ENCODE peak calls at places on chromosome 3, in seven cellular contexts. V, H, D, S, M, C and R are unnamed samples.

GRCh38 chr3:184260571-184261269 is 633 bp downstream of the CAMK2N2 start:
- DNase-seq in V (no peak), C (no peak), S (no peak), D (no peak), M (no peak), H (peak), R (no peak)

GRCh38 chr3:122076414-122077292 is 21.5 kb downstream of the CD86 start:
- DNase-seq in S (no peak), V (no peak), D (no peak), C (no peak), M (no peak), H (no peak), R (no peak)

GRCh38 chr3:33089515-33089914 is 7.4 kb downstream of the GLB1 start:
- DNase-seq in H (no peak), D (no peak), M (no peak), V (no peak), C (no peak), S (no peak), R (no peak)

GRCh38 chr3:72657666-72658065 is 190.6 kb downstream of the SHQ1 start:
- DNase-seq in D (no peak), M (no peak), C (peak), S (no peak), V (peak), H (no peak), R (no peak)

GRCh38 chr3:58627580-58627894 is 39.0 kb downstream of the FAM3D start:
- DNase-seq in S (no peak), D (no peak), V (no peak), H (no peak), C (peak), M (no peak), R (no peak)

GRCh38 chr3:43759297-43759782 is 68.6 kb downstream of the ABHD5 start:
- DNase-seq in V (no peak), C (peak), S (no peak), H (peak), M (peak), D (peak), R (no peak)

GRCh38 chr3:175146258-175146657 is 287.1 kb downstream of the NAALADL2 start:
- DNase-seq in C (peak), S (no peak), M (no peak), H (no peak), V (no peak), D (peak), R (no peak)

GRCh38 chr3:101988591-101988990 is 139.3 kb downstream of the NFKBIZ start:
- DNase-seq in C (no peak), S (no peak), M (no peak), D (no peak), V (no peak), H (no peak), R (no peak)

GRCh38 chr3:141840737-141841544 is 35.5 kb upstream of the ATP1B3 start:
- DNase-seq in H (no peak), M (no peak), D (peak), V (no peak), C (peak), S (no peak), R (no peak)

GRCh38 chr3:127747751-127748521 is 74.4 kb downstream of the MGLL start:
- DNase-seq in H (no peak), D (peak), M (peak), S (no peak), C (peak), V (no peak), R (peak)

GRCh38 chr3:196502775-196503181 is 790 bp downstream of the RNF168 start:
- DNase-seq in D (peak), V (peak), M (peak), C (peak), S (peak), H (no peak), R (peak)

GRCh38 chr3:178198329-178198728 is 337.9 kb upstream of the KCNMB2 start:
- DNase-seq in C (peak), V (no peak), D (no peak), H (no peak), M (no peak), S (no peak), R (no peak)

GRCh38 chr3:57078366-57079220 is 18.1 kb downstream of the SPATA12 start:
- DNase-seq in D (peak), C (peak), V (no peak), S (no peak), H (peak), M (peak), R (peak)